ENCODE peak calls at places on chromosome 4, in five cellular contexts. K is HCT116, F is A549, X is Panc1, M is GM12878. T is an unnamed sample.

GRCh38 chr4:100716416-100716815 is 198.6 kb upstream of the EMCN start:
- DNase-seq in X (no peak), F (no peak), M (no peak), K (no peak), T (no peak)

GRCh38 chr4:87012265-87012953 is 77.6 kb downstream of the AFF1 start:
- DNase-seq in M (peak; percentile 44), K (no peak), F (no peak), X (no peak), T (no peak)

GRCh38 chr4:163391756-163392155 is 48.1 kb downstream of the NPY5R start:
- DNase-seq in F (no peak), K (no peak), M (no peak), X (no peak), T (no peak)

GRCh38 chr4:78753091-78753490 is 23.1 kb upstream of the BMP2K start:
- DNase-seq in K (no peak), X (no peak), F (no peak), M (peak; percentile 71), T (no peak)

GRCh38 chr4:113635739-113636437 is 125.7 kb downstream of the CAMK2D start:
- DNase-seq in X (no peak), M (no peak), F (no peak), K (no peak), T (no peak)

GRCh38 chr4:14361084-14361483 is 641.2 kb upstream of the CPEB2 start:
- DNase-seq in F (no peak), K (no peak), X (no peak), M (no peak), T (no peak)

GRCh38 chr4:156594619-156595018 is 377.0 kb downstream of the PDGFC start:
- DNase-seq in F (no peak), M (no peak), K (no peak), X (no peak), T (no peak)

GRCh38 chr4:94412019-94413017 is 39.4 kb upstream of the PDLIM5 start:
- DNase-seq in K (peak; percentile 76), F (no peak), M (no peak), X (no peak), T (peak; percentile 69)

GRCh38 chr4:184100297-184100885 is 117.3 kb downstream of the ENPP6 start:
- DNase-seq in M (no peak), K (peak; percentile 10), F (peak; percentile 23), X (no peak), T (peak; percentile 74)

GRCh38 chr4:29278580-29278979 is 1441.6 kb upstream of the PCDH7 start:
- DNase-seq in X (no peak), K (no peak), M (no peak), F (no peak), T (no peak)

GRCh38 chr4:2301221-2301642 is 39.3 kb upstream of the MXD4 start:
- DNase-seq in X (no peak), M (no peak), K (no peak), F (no peak), T (no peak)

GRCh38 chr4:78288327-78288726 is 231.2 kb downstream of the FRAS1 start:
- DNase-seq in M (no peak), X (no peak), K (no peak), F (no peak), T (no peak)

GRCh38 chr4:100631281-100631968 is 113.6 kb upstream of the EMCN start:
- DNase-seq in F (no peak), M (no peak), X (no peak), K (no peak), T (no peak)

GRCh38 chr4:89949782-89950387 is 55.2 kb downstream of the MMRN1 start:
- DNase-seq in F (no peak), K (no peak), M (no peak), X (no peak), T (no peak)

GRCh38 chr4:26323807-26324206 is 3.0 kb downstream of the RBPJ start:
- DNase-seq in K (no peak), F (no peak), M (no peak), X (no peak), T (no peak)

DNA sequence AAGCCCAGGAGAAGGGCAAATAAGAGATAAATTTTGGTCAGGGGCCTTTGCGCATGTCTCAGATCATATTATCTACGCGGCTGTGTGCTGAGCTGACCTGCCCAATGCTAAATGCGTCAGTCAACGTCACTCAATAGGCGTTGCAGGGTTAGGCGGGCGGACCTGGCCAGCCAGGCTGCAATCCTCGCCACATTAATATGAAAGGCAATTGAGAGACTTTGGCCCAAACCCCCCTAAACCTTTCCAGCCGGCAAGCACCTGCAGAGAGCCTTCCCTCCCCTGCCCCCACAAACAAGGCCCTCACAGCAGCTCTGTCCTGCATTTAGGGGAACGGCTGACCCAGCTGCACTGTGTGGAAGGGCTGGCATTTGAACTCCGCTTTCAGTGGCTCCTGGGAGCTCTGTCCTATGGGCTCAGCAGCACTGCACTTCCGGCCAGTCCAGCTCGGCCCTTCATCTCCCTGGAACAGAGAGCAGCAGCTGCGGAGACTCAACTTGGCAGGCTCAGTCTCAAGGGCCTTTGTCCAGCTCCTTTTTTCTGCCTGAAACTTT is 133.5 kb downstream of the AFAP1 start:
- DNase-seq in M (no peak), K (no peak), X (no peak), F (peak; percentile 61), T (no peak)
- TF ChIP-seq REST in M (no peak), K (no peak), X (no peak), F (no peak), T (no peak)

GRCh38 chr4:61540944-61541343 is 340.8 kb downstream of the ADGRL3 start:
- DNase-seq in M (no peak), F (peak; percentile 0), X (no peak), K (no peak), T (no peak)

GRCh38 chr4:61543976-61544375 is 343.9 kb downstream of the ADGRL3 start:
- DNase-seq in K (no peak), M (no peak), F (no peak), X (no peak), T (no peak)

GRCh38 chr4:61545902-61546498 is 345.9 kb downstream of the ADGRL3 start:
- DNase-seq in K (no peak), X (no peak), M (no peak), F (no peak), T (no peak)

DNA sequence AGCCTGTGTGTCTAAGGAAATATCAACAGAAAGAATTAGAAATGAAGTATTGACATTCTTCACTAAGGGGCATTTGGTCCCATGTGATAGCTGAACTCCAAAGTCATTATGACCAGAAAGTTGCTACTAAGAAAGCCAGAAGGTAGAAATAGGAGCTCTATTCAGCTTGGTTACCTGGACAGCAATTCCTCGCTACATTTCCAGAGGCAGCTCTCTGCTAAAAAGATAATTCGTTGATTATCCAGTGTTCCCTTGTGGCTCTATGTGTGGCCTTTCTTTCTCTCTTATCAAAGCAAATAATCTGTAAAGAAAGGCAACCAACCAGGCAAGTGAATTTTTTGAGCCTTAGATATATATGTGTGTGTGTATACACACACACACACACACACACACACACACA is 341.3 kb downstream of the ADGRL3 start:
- DNase-seq in K (no peak), X (no peak), F (no peak), M (no peak), T (no peak)
- TF ChIP-seq REST in K (no peak), X (no peak), F (no peak), M (no peak), T (no peak)

DNA sequence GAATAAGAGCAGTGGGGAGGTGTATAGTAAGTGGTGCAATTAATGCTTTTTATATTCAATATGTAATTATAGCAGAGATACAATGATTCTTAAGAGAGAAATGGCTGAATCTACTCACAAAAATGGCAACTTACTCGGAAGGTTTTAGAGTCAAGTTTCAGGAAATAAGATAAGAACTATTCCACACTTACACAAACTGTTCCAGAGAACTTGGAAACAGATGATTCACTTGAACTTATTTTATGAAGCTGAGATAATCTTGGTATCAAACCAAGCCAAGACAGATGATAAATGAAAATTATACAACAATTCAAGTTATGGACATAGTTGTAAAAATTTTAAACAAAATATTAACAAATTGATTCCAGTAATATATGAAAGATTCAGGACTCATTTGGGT is 311.3 kb upstream of the HS3ST1 start:
- DNase-seq in X (no peak), M (no peak), K (no peak), F (no peak), T (no peak)
- TF ChIP-seq REST in X (no peak), M (no peak), K (no peak), F (no peak), T (no peak)

DNA sequence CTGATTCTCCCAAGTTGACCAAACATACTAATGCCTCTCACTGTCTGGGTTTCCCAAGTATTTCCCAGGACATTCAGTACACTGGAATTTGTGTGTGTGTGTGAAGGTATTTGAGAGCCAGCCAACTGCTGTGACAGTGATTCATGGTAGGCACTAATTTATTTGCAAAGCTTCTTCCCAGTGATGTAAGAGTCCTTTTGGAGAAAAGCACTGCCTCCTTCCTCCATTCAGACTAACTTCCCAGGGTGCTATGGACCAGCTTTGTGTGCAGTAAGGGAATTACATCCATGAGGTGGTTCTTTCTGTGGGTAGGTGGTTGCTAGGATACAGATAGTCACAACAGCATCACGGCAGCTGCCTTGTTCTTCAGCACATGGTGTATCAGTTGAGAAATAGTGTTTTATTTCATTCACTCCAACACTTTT is 8.7 kb downstream of the EGF start:
- DNase-seq in M (no peak), F (peak; percentile 18), K (no peak), X (no peak), T (no peak)
- TF ChIP-seq REST in M (no peak), F (no peak), K (no peak), X (no peak), T (no peak)

GRCh38 chr4:143183513-143184216 is 1.1 kb upstream of the USP38 start:
- DNase-seq in X (no peak), F (no peak), M (no peak), K (no peak), T (peak; percentile 11)
- TF ChIP-seq REST in X (no peak), F (no peak), M (no peak), K (no peak), T (no peak)

DNA sequence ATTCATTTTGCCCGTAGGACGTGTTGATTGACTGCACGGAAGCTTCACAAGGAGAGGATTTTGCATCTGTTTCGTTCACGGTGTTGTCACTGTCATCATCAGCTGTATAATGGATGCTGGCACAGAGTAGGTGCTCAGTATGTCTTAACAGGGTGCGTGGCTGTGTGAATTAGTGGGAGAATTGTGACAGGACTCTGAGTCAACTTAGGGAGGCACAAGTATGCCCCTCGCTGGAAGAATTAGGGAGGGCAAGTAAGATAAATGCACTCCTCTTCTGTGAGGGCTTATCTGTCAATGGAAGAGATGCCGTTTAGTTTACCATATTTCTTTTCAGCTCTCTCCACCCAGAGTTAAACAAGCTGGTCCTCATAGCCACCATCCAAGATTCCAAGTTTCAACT is 107.2 kb downstream of the TRIML1 start:
- DNase-seq in F (no peak), M (no peak), K (peak; percentile 7), X (no peak), T (no peak)
- TF ChIP-seq REST in F (no peak), M (no peak), K (no peak), X (no peak), T (no peak)

GRCh38 chr4:141680060-141680459 is 43.7 kb downstream of the IL15 start:
- DNase-seq in K (no peak), M (no peak), X (no peak), F (no peak), T (no peak)

GRCh38 chr4:141686146-141686775 is 49.9 kb downstream of the IL15 start:
- DNase-seq in M (no peak), K (peak; percentile 67), X (no peak), F (peak; percentile 31), T (no peak)

GRCh38 chr4:141686929-141687328 is 50.5 kb downstream of the IL15 start:
- DNase-seq in X (no peak), K (peak; percentile 7), M (no peak), F (no peak), T (no peak)

GRCh38 chr4:141684785-141685184 is 48.4 kb downstream of the IL15 start:
- DNase-seq in X (no peak), M (no peak), K (no peak), F (no peak), T (no peak)
- TF ChIP-seq REST in X (no peak), M (no peak), K (no peak), F (no peak), T (no peak)

T was measured in K562.